ENCODE peak calls at places on chromosome 11, in four cellular contexts. G, C, B and R are unnamed samples.

GRCh38 chr11:37532271-37532670 is 934.2 kb upstream of the RAG2 start:
- DNase-seq in G (no peak), C (no peak), B (no peak), R (no peak)

GRCh38 chr11:70482529-70482917 is 84.2 kb downstream of the CTTN start:
- DNase-seq in G (no peak), C (no peak), B (no peak), R (no peak)

GRCh38 chr11:133172349-133172748 is 360.0 kb downstream of the OPCML start:
- DNase-seq in G (no peak), C (no peak), B (no peak), R (no peak)

GRCh38 chr11:120528749-120529148 is 17.2 kb downstream of the GRIK4 start:
- DNase-seq in G (no peak), C (no peak), B (no peak), R (no peak)

GRCh38 chr11:45857834-45858492 is 10.7 kb downstream of the CRY2 start:
- DNase-seq in G (peak; percentile 94), C (no peak), B (no peak), R (no peak)

GRCh38 chr11:60455531-60456042 is at the start of gene MS4A1:
- DNase-seq in G (no peak), C (no peak), B (no peak), R (no peak)

GRCh38 chr11:128595775-128596174 is 8.4 kb upstream of the ETS1 start:
- DNase-seq in G (no peak), C (no peak), B (no peak), R (no peak)

GRCh38 chr11:7186190-7186589 is 65.5 kb upstream of the SYT9 start:
- DNase-seq in G (no peak), C (no peak), B (no peak), R (no peak)

GRCh38 chr11:94400839-94401772 is at the start of gene GPR83:
- DNase-seq in G (peak; percentile 18), C (no peak), B (peak; percentile 9), R (no peak)

GRCh38 chr11:127470485-127470884 is 469.9 kb upstream of the KIRREL3 start:
- DNase-seq in G (peak; percentile 2), C (no peak), B (peak; percentile 5), R (peak; percentile 1)

GRCh38 chr11:58923300-58923788 is 15.9 kb upstream of the GLYATL1 start:
- DNase-seq in G (no peak), C (peak; percentile 22), B (peak; percentile 25), R (peak; percentile 17)

GRCh38 chr11:94787798-94788197 is 19.6 kb downstream of the AMOTL1 start:
- DNase-seq in G (no peak), C (no peak), B (no peak), R (no peak)

GRCh38 chr11:29844701-29845379 is 172.0 kb downstream of the KCNA4 start:
- DNase-seq in G (no peak), C (no peak), B (no peak), R (no peak)

GRCh38 chr11:60288531-60288930 is 8.1 kb downstream of the MS4A4A start:
- DNase-seq in G (no peak), C (no peak), B (no peak), R (no peak)

GRCh38 chr11:85806876-85807275 is 4.1 kb downstream of the SYTL2 start:
- DNase-seq in G (no peak), C (peak; percentile 24), B (no peak), R (no peak)

GRCh38 chr11:64849600-64850356 is 5.3 kb upstream of the CDC42BPG start:
- DNase-seq in G (no peak), C (no peak), B (no peak), R (no peak)

GRCh38 chr11:44579172-44579804 is 13.8 kb downstream of the CD82 start:
- DNase-seq in G (peak; percentile 28), C (no peak), B (no peak), R (no peak)

GRCh38 chr11:101407324-101407723 is 176.5 kb downstream of the TRPC6 start:
- DNase-seq in G (no peak), C (no peak), B (no peak), R (no peak)

GRCh38 chr11:33869511-33870422 is 22.1 kb downstream of the LMO2 start:
- DNase-seq in G (peak; percentile 92), C (no peak), B (peak; percentile 14), R (peak; percentile 40)

DNA sequence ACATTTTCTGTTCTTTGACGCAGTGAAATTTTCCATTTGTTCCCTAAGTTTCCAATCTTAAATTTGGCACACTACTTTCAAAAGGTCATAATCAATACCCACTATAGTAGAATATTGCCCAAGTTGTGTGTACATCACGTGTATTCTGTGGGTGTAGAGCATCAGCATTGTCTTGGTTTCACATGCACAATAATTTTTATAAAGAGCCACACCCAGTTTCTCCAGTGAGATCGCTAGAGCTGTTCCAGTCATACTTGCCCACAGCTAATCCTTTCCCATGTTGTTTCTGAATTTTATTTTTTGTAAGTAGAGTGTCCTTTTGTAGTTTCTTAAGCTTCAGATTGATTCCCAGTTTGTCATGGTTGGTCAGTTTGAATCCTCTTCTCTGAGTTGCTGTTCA is 13.7 kb downstream of the FAM118B start:
- DNase-seq in G (no peak), C (no peak), B (no peak), R (no peak)
- TF ChIP-seq POLR2A in G (no peak), C (no peak), B (no peak), R (no peak)

GRCh38 chr11:2651054-2651617 is 48.7 kb downstream of the KCNQ1OT1 start:
- DNase-seq in G (no peak), C (no peak), B (no peak), R (no peak)
- TF ChIP-seq POLR2A in G (no peak), C (no peak), B (no peak), R (no peak)

GRCh38 chr11:73779084-73779902 is 8.4 kb upstream of the MRPL48 start:
- DNase-seq in G (peak; percentile 99), C (peak; percentile 98), B (peak; percentile 99), R (peak; percentile 95)
- TF ChIP-seq POLR2A in G (peak; percentile 94), C (peak; percentile 67), B (peak; percentile 48), R (peak; percentile 27)

DNA sequence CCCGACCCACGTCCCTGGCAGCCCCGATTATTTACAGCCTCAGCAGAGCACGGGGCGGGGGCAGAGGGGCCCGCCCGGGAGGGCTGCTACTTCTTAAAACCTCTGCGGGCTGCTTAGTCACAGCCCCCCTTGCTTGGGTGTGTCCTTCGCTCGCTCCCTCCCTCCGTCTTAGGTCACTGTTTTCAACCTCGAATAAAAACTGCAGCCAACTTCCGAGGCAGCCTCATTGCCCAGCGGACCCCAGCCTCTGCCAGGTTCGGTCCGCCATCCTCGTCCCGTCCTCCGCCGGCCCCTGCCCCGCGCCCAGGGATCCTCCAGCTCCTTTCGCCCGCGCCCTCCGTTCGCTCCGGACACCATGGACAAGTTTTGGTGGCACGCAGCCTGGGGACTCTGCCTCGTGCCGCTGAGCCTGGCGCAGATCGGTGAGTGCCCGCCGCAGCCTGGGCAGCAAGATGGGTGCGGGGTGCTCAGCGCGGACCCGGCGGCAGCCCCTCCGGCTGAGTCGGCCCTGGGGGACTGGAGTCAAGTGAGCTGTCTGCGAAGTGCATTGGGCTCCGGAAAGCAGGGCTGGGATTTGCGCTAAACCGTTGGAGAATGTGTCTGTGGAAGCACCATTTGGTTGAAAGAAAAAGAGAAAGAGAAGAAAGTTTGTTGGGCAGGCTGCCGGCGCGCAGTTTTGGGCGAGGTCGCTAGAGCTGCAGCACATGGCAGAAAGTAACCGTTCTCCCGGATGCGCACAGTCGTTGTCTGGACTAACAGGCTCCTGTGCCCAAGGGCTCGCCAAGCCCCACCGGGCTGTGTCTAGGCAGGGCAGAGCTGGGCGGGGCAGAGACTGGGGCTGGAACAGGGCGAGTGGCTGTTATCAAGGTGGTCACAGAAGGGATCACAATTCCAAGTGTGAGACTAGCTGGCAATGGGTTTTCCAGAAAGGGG is at the start of gene CD44:
- DNase-seq in G (peak; percentile 44), C (peak; percentile 79), B (peak; percentile 80), R (peak; percentile 75)
- TF ChIP-seq POLR2A in G (peak; percentile 48), C (peak; percentile 78), B (peak; percentile 92), R (peak; percentile 99)

GRCh38 chr11:122655527-122656072 is at the start of gene UBASH3B:
- DNase-seq in G (peak; percentile 90), C (peak; percentile 74), B (peak; percentile 84), R (peak; percentile 41)
- TF ChIP-seq POLR2A in G (peak; percentile 96), C (peak; percentile 42), B (peak; percentile 77), R (peak; percentile 52)

GRCh38 chr11:125271436-125272064 is 107.0 kb downstream of the PKNOX2 start:
- DNase-seq in G (no peak), C (no peak), B (no peak), R (no peak)
- TF ChIP-seq POLR2A in G (no peak), C (no peak), B (no peak), R (no peak)

DNA sequence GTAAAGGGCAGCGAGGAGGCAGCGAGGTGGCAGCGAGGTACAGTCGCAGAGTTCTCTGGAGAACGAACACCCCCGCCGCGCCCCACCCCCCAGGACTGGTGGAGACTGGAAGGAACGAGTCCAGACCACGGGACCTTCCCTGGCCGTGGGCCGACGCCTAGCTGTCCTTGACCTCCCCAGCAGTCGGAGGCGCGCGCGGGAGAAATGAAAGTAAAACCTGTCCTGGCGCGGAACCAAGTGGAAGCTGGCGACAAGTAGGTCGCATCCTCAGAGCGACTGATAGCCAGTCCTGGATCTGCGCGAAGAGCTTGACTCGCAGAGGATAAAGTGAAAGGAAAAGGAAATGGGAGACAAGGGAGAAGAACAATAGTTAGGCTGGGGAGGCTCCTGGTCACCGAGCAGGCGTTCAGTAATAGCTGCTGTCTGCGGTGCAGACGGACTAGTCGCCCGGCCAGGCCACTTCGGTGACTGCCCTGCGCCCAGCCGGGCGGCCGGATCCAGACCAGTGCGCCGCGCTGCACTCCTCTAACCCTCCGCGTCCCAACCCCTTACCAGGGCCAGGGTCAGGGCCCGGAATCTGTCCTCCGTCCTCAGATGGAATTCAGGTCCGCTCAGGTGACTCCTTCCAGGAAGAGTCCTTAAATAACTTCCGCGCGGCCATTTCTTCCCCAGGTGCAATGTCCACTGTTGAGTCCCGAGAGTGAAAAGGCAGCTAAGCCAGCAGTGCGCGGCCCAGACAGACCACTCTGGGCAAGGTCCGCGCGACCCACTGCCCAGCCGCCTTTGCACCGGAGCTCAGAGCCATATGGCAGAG is 1.9 kb upstream of the ADM start:
- DNase-seq in G (peak; percentile 74), C (peak; percentile 92), B (peak; percentile 67), R (no peak)
- TF ChIP-seq POLR2A in G (no peak), C (peak; percentile 54), B (no peak), R (no peak)

GRCh38 chr11:47176328-47177228 is at the start of gene ARFGAP2:
- DNase-seq in G (peak; percentile 97), C (peak; percentile 98), B (peak; percentile 95), R (peak; percentile 100)
- TF ChIP-seq POLR2A in G (peak; percentile 80), C (peak; percentile 32), B (peak; percentile 29), R (no peak)

GRCh38 chr11:12573707-12574106 is 100.5 kb upstream of the TEAD1 start:
- DNase-seq in G (no peak), C (no peak), B (no peak), R (no peak)

GRCh38 chr11:12581923-12582322 is 92.3 kb upstream of the TEAD1 start:
- DNase-seq in G (peak; percentile 3), C (no peak), B (peak; percentile 56), R (peak; percentile 44)

GRCh38 chr11:12577746-12578644 is 96.2 kb upstream of the TEAD1 start:
- DNase-seq in G (no peak), C (no peak), B (peak; percentile 26), R (no peak)
- TF ChIP-seq POLR2A in G (no peak), C (no peak), B (no peak), R (no peak)